ENCODE peak calls at places on chromosomes 12 and 14, in eight cellular contexts. One of them, this sample, is unnamed. For H3K27me3, the result is how much of the 10 kb centered on the place peaks cover.

GRCh38 chr12:51345681-51346080 is 798 bp downstream of the CELA1 start:
- DNase-seq in brain microvascular endothelial cell: peak
- DNase-seq in left ventricle myocardium inferior: no peak
- DNase-seq in BE2C: no peak
- DNase-seq in lower lobe of right lung: no peak
- DNase-seq in heart right ventricle: no peak
- DNase-seq in HepG2: no peak
- DNase-seq in fibroblast of lung: no peak
- DNase-seq in this sample: no peak

GRCh38 chr12:86543716-86544115 is 287.5 kb upstream of the MGAT4C start:
- DNase-seq in brain microvascular endothelial cell: no peak
- DNase-seq in left ventricle myocardium inferior: no peak
- DNase-seq in BE2C: no peak
- DNase-seq in lower lobe of right lung: no peak
- DNase-seq in heart right ventricle: no peak
- DNase-seq in HepG2: no peak
- DNase-seq in fibroblast of lung: no peak
- DNase-seq in this sample: no peak

GRCh38 chr12:96015672-96016071 is 19.5 kb upstream of the HAL start:
- DNase-seq in brain microvascular endothelial cell: peak
- DNase-seq in left ventricle myocardium inferior: peak
- DNase-seq in BE2C: peak
- DNase-seq in lower lobe of right lung: no peak
- DNase-seq in heart right ventricle: no peak
- DNase-seq in HepG2: no peak
- DNase-seq in fibroblast of lung: peak
- DNase-seq in this sample: peak

GRCh38 chr14:39228044-39228443 is 5.7 kb upstream of the MIA2 start:
- DNase-seq in brain microvascular endothelial cell: no peak
- DNase-seq in left ventricle myocardium inferior: no peak
- DNase-seq in BE2C: no peak
- DNase-seq in lower lobe of right lung: no peak
- DNase-seq in heart right ventricle: no peak
- DNase-seq in HepG2: peak
- DNase-seq in fibroblast of lung: no peak
- DNase-seq in this sample: no peak

GRCh38 chr14:39617537-39617936 is 185.3 kb upstream of the FBXO33 start:
- DNase-seq in brain microvascular endothelial cell: no peak
- DNase-seq in left ventricle myocardium inferior: no peak
- DNase-seq in BE2C: no peak
- DNase-seq in lower lobe of right lung: no peak
- DNase-seq in heart right ventricle: no peak
- DNase-seq in HepG2: no peak
- DNase-seq in fibroblast of lung: no peak
- DNase-seq in this sample: no peak

GRCh38 chr14:76098916-76099675 is 52.6 kb upstream of the GPATCH2L start:
- DNase-seq in brain microvascular endothelial cell: no peak
- DNase-seq in left ventricle myocardium inferior: no peak
- DNase-seq in BE2C: no peak
- DNase-seq in lower lobe of right lung: no peak
- DNase-seq in heart right ventricle: no peak
- DNase-seq in HepG2: no peak
- DNase-seq in fibroblast of lung: no peak
- DNase-seq in this sample: no peak

GRCh38 chr14:93954900-93955891 is 21.2 kb downstream of the ASB2 start:
- DNase-seq in brain microvascular endothelial cell: no peak
- DNase-seq in left ventricle myocardium inferior: no peak
- DNase-seq in BE2C: no peak
- DNase-seq in lower lobe of right lung: peak
- DNase-seq in heart right ventricle: no peak
- DNase-seq in HepG2: no peak
- DNase-seq in fibroblast of lung: no peak
- DNase-seq in this sample: peak

GRCh38 chr12:107818984-107819383 is 44.5 kb downstream of the ASCL4 start:
- DNase-seq in brain microvascular endothelial cell: peak
- DNase-seq in left ventricle myocardium inferior: no peak
- DNase-seq in BE2C: no peak
- DNase-seq in lower lobe of right lung: no peak
- DNase-seq in heart right ventricle: no peak
- DNase-seq in HepG2: no peak
- DNase-seq in fibroblast of lung: no peak
- DNase-seq in this sample: no peak

GRCh38 chr12:123449103-123449736 is 8.7 kb upstream of the SNRNP35 start:
- DNase-seq in brain microvascular endothelial cell: no peak
- DNase-seq in left ventricle myocardium inferior: no peak
- DNase-seq in BE2C: no peak
- DNase-seq in lower lobe of right lung: no peak
- DNase-seq in heart right ventricle: no peak
- DNase-seq in HepG2: peak
- DNase-seq in fibroblast of lung: peak
- DNase-seq in this sample: no peak

GRCh38 chr12:80269953-80270552 is 170.7 kb downstream of the OTOGL start:
- DNase-seq in brain microvascular endothelial cell: peak
- DNase-seq in left ventricle myocardium inferior: no peak
- DNase-seq in BE2C: no peak
- DNase-seq in lower lobe of right lung: no peak
- DNase-seq in heart right ventricle: no peak
- DNase-seq in HepG2: peak
- DNase-seq in fibroblast of lung: peak
- DNase-seq in this sample: peak

GRCh38 chr12:122203301-122203967 is at the start of gene B3GNT4:
- DNase-seq in brain microvascular endothelial cell: peak
- DNase-seq in left ventricle myocardium inferior: peak
- DNase-seq in BE2C: peak
- DNase-seq in lower lobe of right lung: peak
- DNase-seq in heart right ventricle: peak
- DNase-seq in HepG2: no peak
- DNase-seq in fibroblast of lung: peak
- DNase-seq in this sample: peak

GRCh38 chr12:122306407-122306806 is 40.1 kb upstream of the VPS33A start:
- DNase-seq in brain microvascular endothelial cell: no peak
- DNase-seq in left ventricle myocardium inferior: no peak
- DNase-seq in BE2C: no peak
- DNase-seq in lower lobe of right lung: no peak
- DNase-seq in heart right ventricle: no peak
- DNase-seq in HepG2: peak
- DNase-seq in fibroblast of lung: no peak
- DNase-seq in this sample: no peak

GRCh38 chr12:131673519-131674265 is 37.2 kb upstream of the SFSWAP start:
- DNase-seq in brain microvascular endothelial cell: no peak
- DNase-seq in left ventricle myocardium inferior: no peak
- DNase-seq in BE2C: no peak
- DNase-seq in lower lobe of right lung: no peak
- DNase-seq in heart right ventricle: no peak
- DNase-seq in HepG2: no peak
- DNase-seq in fibroblast of lung: peak
- DNase-seq in this sample: peak

GRCh38 chr14:100069161-100069800 is 4.1 kb downstream of the EVL start:
- DNase-seq in brain microvascular endothelial cell: no peak
- DNase-seq in left ventricle myocardium inferior: no peak
- DNase-seq in BE2C: no peak
- DNase-seq in lower lobe of right lung: no peak
- DNase-seq in heart right ventricle: no peak
- DNase-seq in HepG2: no peak
- DNase-seq in fibroblast of lung: no peak
- DNase-seq in this sample: no peak

GRCh38 chr14:61342486-61342885 is 21.1 kb downstream of the PRKCH start:
- DNase-seq in brain microvascular endothelial cell: no peak
- DNase-seq in left ventricle myocardium inferior: no peak
- DNase-seq in BE2C: no peak
- DNase-seq in lower lobe of right lung: no peak
- DNase-seq in heart right ventricle: no peak
- DNase-seq in HepG2: no peak
- DNase-seq in fibroblast of lung: no peak
- DNase-seq in this sample: no peak

GRCh38 chr12:76037130-76038105 is 5.8 kb upstream of the PHLDA1 start:
- DNase-seq in brain microvascular endothelial cell: peak
- DNase-seq in left ventricle myocardium inferior: no peak
- DNase-seq in BE2C: peak
- DNase-seq in lower lobe of right lung: no peak
- DNase-seq in heart right ventricle: no peak
- DNase-seq in HepG2: peak
- DNase-seq in fibroblast of lung: peak
- DNase-seq in this sample: peak

DNA sequence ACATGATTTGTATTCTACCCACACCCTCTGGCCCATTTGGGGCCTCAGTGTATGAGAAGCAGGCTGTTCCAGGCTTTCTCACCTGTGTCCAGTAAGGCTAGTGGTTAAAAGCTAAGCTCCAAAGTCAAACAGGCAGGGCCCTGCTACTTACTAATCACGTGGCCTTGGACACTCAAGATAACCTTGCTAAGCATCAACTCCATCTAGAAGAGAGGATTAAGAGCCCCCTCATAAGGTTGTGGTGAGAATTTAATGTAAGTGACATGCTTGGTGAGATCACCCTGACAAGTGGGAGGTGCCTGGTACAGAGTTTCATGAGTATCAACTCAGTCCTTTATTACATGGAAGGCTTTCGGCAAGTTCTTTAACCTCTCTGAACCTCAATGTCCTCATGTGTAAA is 17.8 kb downstream of the ACSM4 start:
- DNase-seq in brain microvascular endothelial cell: no peak
- DNase-seq in left ventricle myocardium inferior: no peak
- DNase-seq in BE2C: no peak
- DNase-seq in lower lobe of right lung: no peak
- DNase-seq in heart right ventricle: no peak
- DNase-seq in HepG2: no peak
- DNase-seq in fibroblast of lung: no peak
- DNase-seq in this sample: peak
- TF ChIP-seq CTCF in brain microvascular endothelial cell: no peak
- TF ChIP-seq CTCF in left ventricle myocardium inferior: no peak
- TF ChIP-seq CTCF in BE2C: no peak
- TF ChIP-seq CTCF in lower lobe of right lung: no peak
- TF ChIP-seq CTCF in heart right ventricle: no peak
- TF ChIP-seq CTCF in HepG2: no peak
- TF ChIP-seq CTCF in fibroblast of lung: no peak
- TF ChIP-seq CTCF in this sample: no peak

GRCh38 chr12:1878695-1879094 is 39.8 kb downstream of the CACNA2D4 start:
- DNase-seq in brain microvascular endothelial cell: no peak
- DNase-seq in left ventricle myocardium inferior: no peak
- DNase-seq in BE2C: no peak
- DNase-seq in lower lobe of right lung: no peak
- DNase-seq in heart right ventricle: no peak
- DNase-seq in HepG2: no peak
- DNase-seq in fibroblast of lung: no peak
- DNase-seq in this sample: no peak

GRCh38 chr12:1879633-1880032 is 38.8 kb downstream of the CACNA2D4 start:
- DNase-seq in brain microvascular endothelial cell: no peak
- DNase-seq in left ventricle myocardium inferior: no peak
- DNase-seq in BE2C: no peak
- DNase-seq in lower lobe of right lung: no peak
- DNase-seq in heart right ventricle: no peak
- DNase-seq in HepG2: no peak
- DNase-seq in fibroblast of lung: no peak
- DNase-seq in this sample: no peak

GRCh38 chr12:1881301-1881700 is 37.2 kb downstream of the CACNA2D4 start:
- DNase-seq in brain microvascular endothelial cell: no peak
- DNase-seq in left ventricle myocardium inferior: no peak
- DNase-seq in BE2C: no peak
- DNase-seq in lower lobe of right lung: no peak
- DNase-seq in heart right ventricle: no peak
- DNase-seq in HepG2: no peak
- DNase-seq in fibroblast of lung: no peak
- DNase-seq in this sample: no peak

GRCh38 chr12:1880876-1881275 is 37.6 kb downstream of the CACNA2D4 start:
- DNase-seq in brain microvascular endothelial cell: no peak
- DNase-seq in left ventricle myocardium inferior: no peak
- DNase-seq in BE2C: no peak
- DNase-seq in lower lobe of right lung: no peak
- DNase-seq in heart right ventricle: no peak
- DNase-seq in HepG2: no peak
- DNase-seq in fibroblast of lung: no peak
- DNase-seq in this sample: no peak

DNA sequence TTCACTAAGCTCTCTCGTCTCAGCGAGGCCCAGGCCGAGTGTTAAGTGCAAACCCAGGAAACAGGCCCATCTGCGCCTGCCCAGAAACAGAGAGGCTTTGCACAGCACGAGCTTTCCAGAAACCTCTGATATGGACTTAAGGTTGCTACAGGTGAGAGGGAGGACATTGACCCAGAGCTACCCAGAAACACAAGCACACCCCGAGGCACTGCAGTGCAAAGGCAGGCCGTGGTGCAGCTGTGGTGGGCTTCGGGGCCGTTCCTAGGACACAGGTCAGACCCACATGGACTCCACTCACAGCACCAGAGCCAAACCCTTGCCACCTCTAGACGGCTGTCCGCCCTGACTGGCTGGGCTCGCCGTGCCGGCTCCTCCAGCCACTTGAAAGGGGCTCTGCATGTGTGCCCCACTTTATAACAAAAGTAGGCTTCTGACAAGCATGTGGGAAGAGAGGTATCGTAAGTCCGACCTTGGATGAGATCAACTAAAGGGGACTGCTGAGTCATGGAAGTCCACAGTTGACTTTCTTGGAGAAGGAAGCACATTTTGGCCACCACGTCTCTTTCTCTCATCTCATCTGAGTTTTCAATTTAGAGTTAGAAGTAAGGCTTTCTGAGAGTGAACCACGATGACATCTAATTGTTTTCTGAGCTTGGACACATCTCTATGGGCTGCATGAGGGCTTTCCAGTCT is 38.2 kb downstream of the CACNA2D4 start:
- DNase-seq in brain microvascular endothelial cell: no peak
- DNase-seq in left ventricle myocardium inferior: no peak
- DNase-seq in BE2C: no peak
- DNase-seq in lower lobe of right lung: no peak
- DNase-seq in heart right ventricle: no peak
- DNase-seq in HepG2: no peak
- DNase-seq in fibroblast of lung: no peak
- DNase-seq in this sample: no peak
- H3K27me3 ChIP-seq in brain microvascular endothelial cell: under half
- H3K27me3 ChIP-seq in left ventricle myocardium inferior: under half
- H3K27me3 ChIP-seq in BE2C: under half
- H3K27me3 ChIP-seq in lower lobe of right lung: under half
- H3K27me3 ChIP-seq in heart right ventricle: under half
- H3K27me3 ChIP-seq in HepG2: under half
- H3K27me3 ChIP-seq in fibroblast of lung: under half
- H3K27me3 ChIP-seq in this sample: under half

GRCh38 chr14:104903990-104904389 is 20.7 kb upstream of the PLD4 start:
- DNase-seq in brain microvascular endothelial cell: no peak
- DNase-seq in left ventricle myocardium inferior: no peak
- DNase-seq in BE2C: no peak
- DNase-seq in lower lobe of right lung: no peak
- DNase-seq in heart right ventricle: no peak
- DNase-seq in HepG2: no peak
- DNase-seq in fibroblast of lung: no peak
- DNase-seq in this sample: no peak
- TF ChIP-seq CTCF in brain microvascular endothelial cell: no peak
- TF ChIP-seq CTCF in left ventricle myocardium inferior: no peak
- TF ChIP-seq CTCF in BE2C: no peak
- TF ChIP-seq CTCF in lower lobe of right lung: no peak
- TF ChIP-seq CTCF in heart right ventricle: no peak
- TF ChIP-seq CTCF in HepG2: no peak
- TF ChIP-seq CTCF in fibroblast of lung: no peak
- TF ChIP-seq CTCF in this sample: no peak

DNA sequence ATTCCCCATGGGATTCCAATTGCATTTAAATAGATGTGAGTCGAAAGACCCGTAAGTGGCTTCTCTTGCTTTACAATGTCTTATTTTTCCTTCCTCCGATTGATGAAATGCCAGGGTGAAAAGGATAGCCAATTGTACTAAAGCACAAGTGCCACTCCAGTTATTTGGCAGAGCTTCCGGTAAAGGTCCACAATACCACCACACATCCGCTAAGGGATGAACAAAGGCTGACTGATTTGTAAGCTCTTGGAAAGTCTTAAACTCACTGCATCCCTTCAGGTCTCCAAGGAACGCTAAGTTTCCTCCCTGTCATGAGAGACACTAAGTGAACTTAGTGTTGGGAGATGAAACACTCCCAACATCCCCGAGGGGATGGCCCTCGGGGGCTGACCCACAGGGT is 21.2 kb upstream of the RNASE1 start:
- DNase-seq in brain microvascular endothelial cell: no peak
- DNase-seq in left ventricle myocardium inferior: no peak
- DNase-seq in BE2C: no peak
- DNase-seq in lower lobe of right lung: no peak
- DNase-seq in heart right ventricle: no peak
- DNase-seq in HepG2: no peak
- DNase-seq in fibroblast of lung: no peak
- DNase-seq in this sample: no peak
- H3K27me3 ChIP-seq in brain microvascular endothelial cell: under half
- H3K27me3 ChIP-seq in left ventricle myocardium inferior: under half
- H3K27me3 ChIP-seq in BE2C: under half
- H3K27me3 ChIP-seq in lower lobe of right lung: under half
- H3K27me3 ChIP-seq in heart right ventricle: under half
- H3K27me3 ChIP-seq in HepG2: under half
- H3K27me3 ChIP-seq in fibroblast of lung: under half
- H3K27me3 ChIP-seq in this sample: under half